ENCODE peak calls at places on chromosome 17, in five cellular contexts. L, Z, Q, P and E are unnamed samples.

GRCh38 chr17:43931062-43931571 is 11.2 kb downstream of the PPY start:
- DNase-seq in L (no peak), P (no peak), Z (no peak), Q (peak), E (no peak)

GRCh38 chr17:68398731-68399637 is 58.3 kb downstream of the WIPI1 start:
- DNase-seq in L (peak), Z (peak), P (peak), Q (peak), E (peak)

GRCh38 chr17:72342061-72342460 is 221.2 kb downstream of the SOX9 start:
- DNase-seq in L (no peak), Q (no peak), Z (no peak), P (no peak), E (no peak)

GRCh38 chr17:45222273-45222993 is 748 bp downstream of the FMNL1 start:
- DNase-seq in Z (peak), L (no peak), P (no peak), Q (peak), E (no peak)

GRCh38 chr17:68248886-68249872 is 1.3 kb downstream of the AMZ2 start:
- DNase-seq in Q (no peak), L (no peak), P (no peak), Z (no peak), E (peak)

GRCh38 chr17:17090642-17091103 is 48.4 kb downstream of the MPRIP start:
- DNase-seq in P (peak), Q (peak), L (peak), Z (no peak), E (no peak)

GRCh38 chr17:64500923-64501765 is 4.3 kb upstream of the POLG2 start:
- DNase-seq in Q (no peak), Z (no peak), P (no peak), L (no peak), E (no peak)

GRCh38 chr17:22374741-22375140 is 682.4 kb downstream of the KCNJ18 start:
- DNase-seq in L (no peak), Q (no peak), P (no peak), Z (no peak), E (no peak)

GRCh38 chr17:60971515-60972369 is 294.1 kb downstream of the BCAS3 start:
- DNase-seq in Q (peak), Z (peak), L (peak), P (peak), E (no peak)

GRCh38 chr17:68794636-68795503 is 160.3 kb downstream of the ABCA8 start:
- DNase-seq in Q (no peak), P (no peak), Z (no peak), L (no peak), E (no peak)

GRCh38 chr17:48510761-48511604 is 19.8 kb downstream of the HOXB1 start:
- DNase-seq in L (no peak), P (no peak), Q (no peak), Z (no peak), E (no peak)

GRCh38 chr17:47649972-47650524 is 329 bp downstream of the KPNB1 start:
- DNase-seq in Z (no peak), P (peak), L (no peak), Q (no peak), E (no peak)

GRCh38 chr17:48192321-48192731 is 84.8 kb downstream of the SNX11 start:
- DNase-seq in L (no peak), P (no peak), Z (no peak), Q (no peak), E (no peak)

GRCh38 chr17:48894886-48895285 is 2.3 kb downstream of the ATP5MC1 start:
- DNase-seq in Q (peak), P (no peak), L (no peak), Z (no peak), E (no peak)

GRCh38 chr17:55547027-55547670 is 35.9 kb upstream of the SMIM36 start:
- DNase-seq in L (no peak), P (no peak), Z (no peak), Q (no peak), E (no peak)

GRCh38 chr17:74677558-74678466 is 34.9 kb downstream of the CD300LF start:
- DNase-seq in L (no peak), Q (no peak), P (no peak), Z (no peak), E (no peak)

GRCh38 chr17:77281904-77282367 is 141.2 kb downstream of the SEC14L1 start:
- DNase-seq in P (peak), L (peak), Z (no peak), Q (peak), E (no peak)

GRCh38 chr17:50274142-50274944 is at the start of gene TMEM92:
- DNase-seq in Q (peak), Z (no peak), P (peak), L (peak), E (no peak)

GRCh38 chr17:67121317-67121887 is 77.0 kb downstream of the CACNG1 start:
- DNase-seq in Q (no peak), Z (no peak), P (no peak), L (no peak), E (no peak)

GRCh38 chr17:52027620-52028019 is 130.9 kb downstream of the CA10 start:
- DNase-seq in L (no peak), Q (no peak), P (peak), Z (no peak), E (no peak)

GRCh38 chr17:58960068-58960467 is 146.6 kb downstream of the TRIM37 start:
- DNase-seq in P (peak), L (peak), Q (no peak), Z (no peak), E (no peak)

GRCh38 chr17:1871743-1872142 is 41.9 kb downstream of the RPA1 start:
- DNase-seq in Z (no peak), P (no peak), L (no peak), Q (no peak), E (no peak)

GRCh38 chr17:76709077-76709950 is 1.5 kb downstream of the MXRA7 start:
- DNase-seq in L (no peak), P (no peak), Z (no peak), Q (peak), E (no peak)

GRCh38 chr17:29732613-29733012 is 109.9 kb upstream of the CORO6 start:
- DNase-seq in L (no peak), Q (no peak), Z (no peak), P (peak), E (no peak)

GRCh38 chr17:46195939-46196338 is 2.7 kb upstream of the KANSL1 start:
- DNase-seq in Q (no peak), L (no peak), P (no peak), Z (no peak), E (no peak)

GRCh38 chr17:64520359-64520758 is 13.6 kb downstream of the CEP95 start:
- DNase-seq in Z (no peak), L (no peak), P (no peak), Q (no peak), E (no peak)

GRCh38 chr17:40099627-40100418 is 566 bp downstream of the NR1D1 start:
- DNase-seq in Q (peak), P (peak), L (no peak), Z (no peak), E (no peak)

GRCh38 chr17:48219605-48220004 is 112.0 kb downstream of the SNX11 start:
- DNase-seq in P (no peak), Z (no peak), L (no peak), Q (no peak), E (no peak)